ENCODE peak calls at places on chromosomes 6 and 20, in five cellular contexts. O, I, L, K and R are unnamed samples.

GRCh38 chr6:29743568-29743967 is 20.3 kb downstream of the HLA-F start:
- DNase-seq in I (no peak), O (no peak), L (peak), K (no peak), R (no peak)

GRCh38 chr6:89411019-89411268 is 1.1 kb downstream of the RRAGD start:
- DNase-seq in I (no peak), K (no peak), O (no peak), L (peak), R (no peak)

GRCh38 chr6:113672691-113673149 is 184.4 kb upstream of the MARCKS start:
- DNase-seq in K (peak), I (peak), L (peak), O (no peak), R (no peak)

GRCh38 chr6:11212625-11213024 is 19.8 kb downstream of the NEDD9 start:
- DNase-seq in O (no peak), L (peak), K (peak), I (no peak), R (no peak)

GRCh38 chr6:122207794-122208193 is 191.7 kb upstream of the HSF2 start:
- DNase-seq in L (no peak), I (no peak), K (no peak), O (no peak), R (no peak)

GRCh38 chr6:15475261-15475660 is 187.6 kb downstream of the DTNBP1 start:
- DNase-seq in L (no peak), K (no peak), I (no peak), O (no peak), R (no peak)

GRCh38 chr6:36805917-36806316 is 33.3 kb downstream of the CPNE5 start:
- DNase-seq in I (no peak), O (no peak), L (no peak), K (no peak), R (no peak)

GRCh38 chr6:76742919-76743318 is 670.5 kb upstream of the IMPG1 start:
- DNase-seq in L (no peak), I (no peak), K (no peak), O (no peak), R (no peak)

GRCh38 chr6:136547336-136547735 is 2.9 kb downstream of the MAP7 start:
- DNase-seq in K (peak), I (no peak), L (no peak), O (no peak), R (no peak)
- TF ChIP-seq CTCF in K (peak), I (peak), L (peak), O (no peak), R (peak)

GRCh38 chr6:160791981-160792418 is 90.0 kb downstream of the PLG start:
- DNase-seq in I (no peak), L (no peak), K (no peak), O (no peak), R (no peak)

GRCh38 chr6:160790028-160790792 is 88.2 kb downstream of the PLG start:
- DNase-seq in O (no peak), K (no peak), L (no peak), I (no peak), R (no peak)

GRCh38 chr6:160791459-160791858 is 89.4 kb downstream of the PLG start:
- DNase-seq in O (no peak), I (no peak), L (no peak), K (no peak), R (no peak)

GRCh38 chr6:160788806-160789205 is 86.8 kb downstream of the PLG start:
- DNase-seq in I (no peak), L (no peak), K (no peak), O (no peak), R (no peak)

GRCh38 chr6:160789263-160790027 is 87.4 kb downstream of the PLG start:
- DNase-seq in L (no peak), I (no peak), K (no peak), O (no peak), R (no peak)
- H3K4me3 ChIP-seq in L (no peak), I (no peak), K (no peak), O (no peak), R (no peak)

GRCh38 chr6:131524695-131525336 is 48.2 kb upstream of the ARG1 start:
- DNase-seq in I (no peak), K (no peak), L (no peak), O (no peak), R (no peak)

GRCh38 chr6:131523988-131524673 is 48.9 kb upstream of the ARG1 start:
- DNase-seq in I (no peak), L (no peak), O (no peak), K (no peak), R (no peak)

DNA sequence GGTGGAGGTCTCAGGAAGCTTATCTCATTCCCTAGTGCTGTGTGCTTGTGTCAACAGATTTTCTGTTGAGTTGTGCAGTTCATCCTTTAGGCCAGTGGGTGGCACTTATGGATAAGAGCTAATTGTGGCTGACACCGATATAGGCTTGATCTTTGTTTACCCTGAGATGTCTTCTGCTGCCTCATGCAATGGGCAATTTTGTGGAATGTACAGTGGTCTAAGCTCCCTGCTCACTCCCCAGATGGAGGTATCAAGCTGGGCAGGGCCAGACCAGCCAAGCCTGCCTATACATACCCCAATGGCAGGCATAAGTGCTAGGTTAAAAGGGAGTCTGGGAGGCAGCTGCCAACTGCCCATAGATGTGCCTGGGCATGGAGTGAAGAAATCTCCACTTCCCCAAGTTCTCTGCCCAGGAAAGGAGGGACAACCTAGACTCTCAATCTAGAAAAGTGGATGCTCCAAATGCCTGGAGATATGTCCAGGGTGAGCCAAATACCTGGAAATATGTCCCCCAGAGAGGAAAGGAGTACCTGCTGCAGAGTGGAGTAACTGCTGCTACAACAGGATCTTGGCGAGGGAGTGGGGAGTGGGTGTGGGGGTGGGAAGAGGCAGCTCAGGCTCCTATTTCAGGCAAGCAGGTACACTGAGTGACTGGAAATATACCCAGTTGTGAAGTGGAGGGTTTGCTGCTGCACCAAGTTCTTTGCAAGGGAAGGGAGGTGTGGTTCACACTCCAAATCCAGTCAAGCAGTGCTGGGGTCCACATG is 53.2 kb upstream of the ARG1 start:
- DNase-seq in I (no peak), L (no peak), O (peak), K (peak), R (no peak)
- TF ChIP-seq CTCF in I (peak), L (peak), O (peak), K (peak), R (no peak)

DNA sequence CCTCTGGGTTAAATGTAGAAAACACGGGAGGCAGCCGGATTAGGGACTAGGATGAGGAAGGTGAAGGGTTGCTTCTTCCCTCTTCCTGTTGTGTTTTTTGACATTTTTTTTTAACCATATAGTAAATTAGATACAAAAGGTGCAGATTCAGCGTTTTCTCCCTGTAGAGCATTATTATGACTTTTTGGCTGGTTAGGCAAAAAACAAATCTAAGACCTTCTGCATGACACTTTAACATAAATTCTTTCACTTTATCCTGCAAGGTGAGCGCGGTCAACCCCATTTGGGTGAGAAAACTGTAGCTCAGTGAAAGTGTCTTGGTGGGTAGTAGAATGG is 1.3 kb downstream of the SLC16A10 start:
- DNase-seq in I (no peak), L (no peak), K (no peak), O (no peak), R (no peak)
- H3K4me3 ChIP-seq in I (peak), L (peak), K (no peak), O (peak), R (peak)

GRCh38 chr6:34774967-34775366 is 16.9 kb upstream of the BLTP3A start:
- DNase-seq in I (no peak), O (no peak), K (no peak), L (no peak), R (no peak)
- TF ChIP-seq CTCF in I (no peak), O (no peak), K (no peak), L (no peak), R (no peak)

GRCh38 chr6:167154895-167155294 is 2.9 kb downstream of the GPR31 start:
- DNase-seq in L (no peak), I (no peak), K (no peak), O (no peak), R (no peak)

GRCh38 chr6:167154291-167154690 is 3.5 kb downstream of the GPR31 start:
- DNase-seq in O (no peak), K (no peak), L (no peak), I (no peak), R (no peak)

GRCh38 chr6:167151648-167152047 is 6.1 kb downstream of the GPR31 start:
- DNase-seq in O (no peak), L (no peak), I (no peak), K (no peak), R (no peak)

GRCh38 chr6:167152858-167153257 is 4.9 kb downstream of the GPR31 start:
- DNase-seq in O (no peak), K (no peak), I (no peak), L (no peak), R (no peak)

GRCh38 chr6:167153523-167153959 is 4.2 kb downstream of the GPR31 start:
- DNase-seq in K (peak), L (no peak), I (no peak), O (no peak), R (no peak)
- H3K4me3 ChIP-seq in K (no peak), L (no peak), I (no peak), O (peak), R (peak)

GRCh38 chr6:150600302-150601017 is 775 bp downstream of the PLEKHG1 start:
- DNase-seq in K (peak), I (peak), L (peak), O (peak), R (peak)
- TF ChIP-seq CTCF in K (no peak), I (peak), L (peak), O (peak), R (peak)

GRCh38 chr20:58216334-58216733 is 12.1 kb downstream of the ANKRD60 start:
- DNase-seq in I (no peak), O (no peak), L (no peak), K (peak), R (no peak)
- H3K4me3 ChIP-seq in I (no peak), O (no peak), L (no peak), K (no peak), R (no peak)

DNA sequence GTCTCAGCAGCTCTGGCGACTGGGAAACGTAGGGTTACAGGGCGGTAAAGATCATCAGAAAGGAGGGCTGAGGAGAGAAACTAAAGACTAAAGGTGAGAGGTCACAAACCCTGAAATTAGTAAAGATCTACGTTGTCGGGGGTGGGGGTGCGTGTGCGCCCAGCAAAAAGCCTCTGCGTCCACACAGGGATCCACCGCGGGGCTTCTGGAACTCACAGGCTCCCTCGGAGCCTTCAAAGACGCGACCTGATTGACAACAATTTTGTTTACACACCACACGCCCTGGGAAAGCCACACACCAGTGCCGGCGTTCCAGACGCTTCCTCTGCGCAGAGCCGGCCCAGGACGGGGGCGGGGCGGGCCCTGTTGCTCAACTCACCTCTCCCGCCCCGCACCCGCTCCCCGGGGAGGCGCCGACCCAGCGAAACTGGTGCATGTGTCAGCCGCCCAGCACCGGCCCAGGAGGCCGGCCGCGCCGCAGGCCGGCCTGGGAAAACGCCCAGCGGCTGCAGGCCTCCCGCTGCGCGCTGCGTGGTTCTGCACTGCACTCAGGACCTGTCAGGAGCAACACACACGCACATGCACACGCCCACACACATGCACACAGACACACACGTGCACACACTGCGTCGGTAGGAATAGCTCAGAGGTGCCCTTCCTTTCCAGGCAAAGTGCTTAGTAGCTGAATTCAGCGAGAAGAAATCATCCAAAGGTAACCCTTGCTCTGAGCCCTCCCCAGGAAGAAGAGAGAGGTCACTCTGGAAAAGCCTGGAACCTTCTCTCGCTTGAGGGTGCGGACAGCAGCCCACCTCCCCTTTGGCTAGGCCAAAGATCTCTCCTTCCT is 57.2 kb upstream of the ARID1B start:
- DNase-seq in L (peak), K (peak), O (peak), I (peak), R (peak)
- TF ChIP-seq CTCF in L (no peak), K (no peak), O (no peak), I (no peak), R (no peak)